ENCODE peak calls at places on chromosome 1, in four cellular contexts. T, Y, W and F are unnamed samples.

GRCh38 chr1:8962812-8963669 is 17.4 kb downstream of the CA6 start:
- ATAC-seq in T (no peak), Y (peak; percentile 87), W (peak; percentile 61), F (peak; percentile 38)

GRCh38 chr1:200969726-200970521 is 53.6 kb downstream of the KIF21B start:
- ATAC-seq in T (peak; percentile 61), Y (peak; percentile 19), W (no peak), F (no peak)

GRCh38 chr1:197933647-197934046 is 16.5 kb downstream of the LHX9 start:
- ATAC-seq in T (no peak), Y (no peak), W (no peak), F (no peak)

GRCh38 chr1:115164940-115165718 is 75.8 kb upstream of the TSPAN2 start:
- ATAC-seq in T (no peak), Y (no peak), W (no peak), F (no peak)

GRCh38 chr1:173887627-173888026 is 19.4 kb downstream of the ZBTB37 start:
- ATAC-seq in T (no peak), Y (no peak), W (no peak), F (no peak)

GRCh38 chr1:1677718-1678580 is 14.6 kb downstream of the SLC35E2B start:
- ATAC-seq in T (no peak), Y (peak; percentile 35), W (no peak), F (peak; percentile 6)

GRCh38 chr1:110872745-110873435 is at the start of gene CD53:
- ATAC-seq in T (peak; percentile 52), Y (no peak), W (peak; percentile 73), F (peak; percentile 41)

GRCh38 chr1:150001415-150001814 is 9.1 kb downstream of the OTUD7B start:
- ATAC-seq in T (peak; percentile 20), Y (no peak), W (no peak), F (no peak)

GRCh38 chr1:33429846-33430750 is 797 bp downstream of the PHC2 start:
- ATAC-seq in T (no peak), Y (peak; percentile 39), W (peak; percentile 8), F (no peak)

GRCh38 chr1:33342041-33342723 is 21.3 kb upstream of the A3GALT2 start:
- ATAC-seq in T (peak; percentile 53), Y (peak; percentile 88), W (peak; percentile 83), F (peak; percentile 60)

GRCh38 chr1:88579598-88579997 is 104.5 kb upstream of the PKN2 start:
- ATAC-seq in T (no peak), Y (no peak), W (no peak), F (no peak)

GRCh38 chr1:205356424-205357151 is at the start of gene KLHDC8A:
- ATAC-seq in T (peak; percentile 29), Y (no peak), W (no peak), F (no peak)

GRCh38 chr1:43831866-43832654 is 101.5 kb upstream of the ARTN start:
- ATAC-seq in T (no peak), Y (no peak), W (peak; percentile 28), F (peak; percentile 45)

GRCh38 chr1:226108935-226109828 is 46.7 kb downstream of the H3-3A start:
- ATAC-seq in T (peak; percentile 36), Y (peak; percentile 56), W (peak; percentile 33), F (peak; percentile 20)

GRCh38 chr1:164155337-164155850 is 403.6 kb upstream of the PBX1 start:
- ATAC-seq in T (no peak), Y (no peak), W (no peak), F (peak; percentile 48)

GRCh38 chr1:28044399-28044798 is 44.0 kb downstream of the EYA3 start:
- ATAC-seq in T (no peak), Y (no peak), W (no peak), F (no peak)